ENCODE peak calls at places on chromosomes 16 and 17, in seven cellular contexts. K, V, D, M, C, R and I are unnamed samples.

GRCh38 chr16:85028638-85029412 is 1.2 kb downstream of the KIAA0513 start:
- DNase-seq in K (peak; percentile 80), V (peak; percentile 52), D (peak; percentile 63), M (peak; percentile 44), C (no peak), R (no peak), I (peak; percentile 71)

GRCh38 chr16:67650023-67650422 is 5.1 kb downstream of the CARMIL2 start:
- DNase-seq in K (no peak), V (no peak), D (no peak), M (no peak), C (no peak), R (no peak), I (no peak)

GRCh38 chr16:58418026-58418425 is 25.8 kb downstream of the GINS3 start:
- DNase-seq in K (no peak), V (no peak), D (no peak), M (no peak), C (no peak), R (peak; percentile 55), I (no peak)

GRCh38 chr16:79008869-79009179 is 591.7 kb downstream of the MAF start:
- DNase-seq in K (peak; percentile 73), V (no peak), D (no peak), M (no peak), C (no peak), R (no peak), I (no peak)

GRCh38 chr17:80416940-80417293 is 1.9 kb downstream of the ENDOV start:
- DNase-seq in K (no peak), V (no peak), D (no peak), M (no peak), C (no peak), R (no peak), I (no peak)

GRCh38 chr17:82358467-82359350 is at the start of gene TEX19:
- DNase-seq in K (no peak), V (peak; percentile 73), D (no peak), M (no peak), C (no peak), R (peak; percentile 82), I (no peak)

GRCh38 chr17:67759355-67760171 is 41.8 kb downstream of the NOL11 start:
- DNase-seq in K (no peak), V (peak; percentile 45), D (no peak), M (no peak), C (no peak), R (peak; percentile 8), I (no peak)

GRCh38 chr17:28986714-28987367 is 19.0 kb downstream of the SEZ6 start:
- DNase-seq in K (no peak), V (no peak), D (no peak), M (no peak), C (no peak), R (no peak), I (no peak)

GRCh38 chr16:80253741-80254140 is 287.1 kb upstream of the DYNLRB2 start:
- DNase-seq in K (no peak), V (no peak), D (no peak), M (no peak), C (no peak), R (no peak), I (no peak)

GRCh38 chr17:47707056-47707791 is 13.3 kb downstream of the TBKBP1 start:
- DNase-seq in K (no peak), V (no peak), D (no peak), M (no peak), C (no peak), R (no peak), I (no peak)

GRCh38 chr16:799948-800833 is at the start of gene GNG13:
- DNase-seq in K (no peak), V (peak; percentile 46), D (no peak), M (no peak), C (no peak), R (no peak), I (no peak)

GRCh38 chr17:4144411-4144747 is 1.4 kb downstream of the CYB5D2 start:
- DNase-seq in K (no peak), V (no peak), D (no peak), M (no peak), C (no peak), R (no peak), I (no peak)

GRCh38 chr16:35196313-35196712 is 1736.9 kb downstream of the TP53TG3F start:
- DNase-seq in K (no peak), V (no peak), D (no peak), M (no peak), C (no peak), R (no peak), I (no peak)

GRCh38 chr16:23072084-23072599 is 77.1 kb downstream of the USP31 start:
- DNase-seq in K (peak; percentile 73), V (no peak), D (peak; percentile 34), M (peak; percentile 80), C (peak; percentile 66), R (no peak), I (no peak)

GRCh38 chr16:76882105-76882504 is 308.9 kb upstream of the MON1B start:
- DNase-seq in K (peak; percentile 11), V (no peak), D (no peak), M (no peak), C (no peak), R (no peak), I (no peak)

GRCh38 chr17:18258356-18259038 is at the start of gene FLII:
- DNase-seq in K (peak; percentile 56), V (peak; percentile 55), D (no peak), M (peak; percentile 52), C (no peak), R (peak; percentile 60), I (peak; percentile 46)

GRCh38 chr16:12099451-12100123 is 123.1 kb downstream of the SNX29 start:
- DNase-seq in K (no peak), V (no peak), D (no peak), M (no peak), C (no peak), R (no peak), I (no peak)

GRCh38 chr16:12097523-12098428 is 121.2 kb downstream of the SNX29 start:
- DNase-seq in K (peak; percentile 30), V (peak; percentile 44), D (no peak), M (peak; percentile 45), C (no peak), R (no peak), I (no peak)

GRCh38 chr16:12098429-12099310 is 122.1 kb downstream of the SNX29 start:
- DNase-seq in K (no peak), V (no peak), D (no peak), M (no peak), C (no peak), R (no peak), I (no peak)

GRCh38 chr16:12096828-12097522 is 120.4 kb downstream of the SNX29 start:
- DNase-seq in K (no peak), V (no peak), D (no peak), M (no peak), C (peak; percentile 14), R (no peak), I (no peak)

DNA sequence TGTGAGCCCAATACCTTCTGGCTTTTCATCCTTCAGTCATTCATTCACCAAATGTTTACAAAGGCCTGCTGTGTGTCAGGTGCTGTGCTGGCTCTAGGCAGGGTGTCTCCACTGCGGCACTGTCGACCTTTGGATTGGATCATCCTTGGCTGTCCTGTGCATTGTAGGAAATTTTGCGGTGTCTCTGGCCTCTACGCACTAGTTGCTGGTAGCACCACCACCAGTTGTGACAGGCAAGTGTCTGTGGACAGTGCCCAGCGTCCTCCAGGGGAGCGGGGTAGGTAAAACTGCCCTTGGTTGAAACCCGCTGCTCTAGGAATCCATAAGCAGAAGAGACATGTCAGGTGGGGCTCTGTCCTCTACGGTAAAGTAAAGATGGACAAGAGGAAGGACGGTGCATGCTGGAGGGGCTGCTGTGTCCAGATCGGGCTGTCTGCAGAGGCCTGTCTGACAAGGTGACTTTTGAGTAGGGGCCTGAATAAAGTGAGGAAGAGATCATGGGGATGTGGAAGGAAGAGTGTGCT is 123.7 kb downstream of the SNX29 start:
- DNase-seq in K (no peak), V (no peak), D (no peak), M (no peak), C (no peak), R (no peak), I (no peak)
- TF ChIP-seq CTCF in K (no peak), V (no peak), D (no peak), M (no peak), C (no peak), R (no peak), I (no peak)

DNA sequence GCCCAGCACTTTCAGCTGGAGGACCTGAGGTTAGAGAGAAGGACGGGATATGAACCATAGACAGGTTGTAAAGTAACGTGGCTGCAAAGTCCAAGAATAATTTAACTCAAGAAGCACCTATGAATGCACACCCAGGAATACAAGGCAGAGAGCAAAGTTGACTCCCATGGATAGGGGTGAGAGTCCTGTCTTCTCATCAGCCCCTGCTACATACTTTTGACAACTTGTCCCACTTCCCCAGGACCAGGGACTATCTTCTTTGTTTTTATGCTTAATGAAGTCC is 99.8 kb downstream of the XYLT1 start:
- DNase-seq in K (no peak), V (no peak), D (no peak), M (no peak), C (no peak), R (no peak), I (no peak)
- TF ChIP-seq CTCF in K (no peak), V (no peak), D (no peak), M (no peak), C (no peak), R (no peak), I (no peak)

DNA sequence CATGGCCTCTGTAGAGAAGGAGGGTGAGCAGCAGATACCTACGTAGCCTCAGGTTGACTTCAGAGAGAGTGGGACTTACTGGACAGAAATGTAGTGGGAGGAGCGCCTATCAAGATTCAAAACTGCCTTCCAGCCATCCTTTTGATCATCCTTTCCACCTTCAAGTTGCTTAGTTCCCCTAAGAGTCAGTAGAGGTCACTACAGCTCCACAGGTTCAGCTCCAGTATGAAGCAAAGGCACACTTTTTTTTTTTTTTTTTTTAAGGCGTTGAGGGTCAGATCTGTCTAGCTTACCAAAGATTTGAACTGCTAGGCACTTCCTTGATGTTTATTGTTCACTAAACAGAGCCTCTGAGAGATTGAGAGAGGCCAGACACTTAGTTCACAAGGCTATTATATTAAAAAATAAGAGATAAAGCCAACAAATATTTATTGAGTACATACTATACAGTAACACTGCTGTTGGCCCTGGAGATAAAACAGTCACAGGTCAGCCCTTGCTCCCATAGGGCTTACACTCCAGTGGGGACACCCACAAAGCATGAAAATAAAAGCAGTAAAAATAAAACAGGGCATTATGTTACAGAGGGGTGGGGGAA is 3.1 kb downstream of the RNF227 start:
- DNase-seq in K (peak; percentile 61), V (peak; percentile 84), D (no peak), M (no peak), C (no peak), R (peak; percentile 89), I (no peak)
- TF ChIP-seq CTCF in K (peak; percentile 79), V (peak; percentile 73), D (peak; percentile 63), M (peak; percentile 61), C (peak; percentile 79), R (peak; percentile 93), I (peak; percentile 76)

GRCh38 chr16:1823821-1824220 is 2.8 kb downstream of the HAGH start:
- DNase-seq in K (peak; percentile 68), V (peak; percentile 63), D (no peak), M (no peak), C (no peak), R (peak; percentile 66), I (no peak)
- TF ChIP-seq CTCF in K (peak; percentile 52), V (peak; percentile 45), D (no peak), M (no peak), C (no peak), R (peak; percentile 73), I (no peak)

GRCh38 chr17:76153640-76154039 is 12.6 kb upstream of the FOXJ1 start:
- DNase-seq in K (no peak), V (no peak), D (no peak), M (no peak), C (peak; percentile 50), R (no peak), I (no peak)
- TF ChIP-seq CTCF in K (no peak), V (no peak), D (no peak), M (no peak), C (no peak), R (peak; percentile 51), I (no peak)

GRCh38 chr17:20310481-20310880 is 156.9 kb downstream of the LGALS9B start:
- DNase-seq in K (no peak), V (no peak), D (no peak), M (no peak), C (no peak), R (no peak), I (no peak)
- TF ChIP-seq CTCF in K (no peak), V (no peak), D (no peak), M (no peak), C (no peak), R (no peak), I (no peak)